ENCODE peak calls at places on chromosome 10, in eight cellular contexts. One of them, this sample, is unnamed.

GRCh38 chr10:14126697-14127440 is 203.9 kb downstream of the FRMD4A start:
- DNase-seq in A549: no peak
- DNase-seq in left lung: no peak
- DNase-seq in CD4-positive, alpha-beta T cell: no peak
- DNase-seq in astrocyte: peak
- DNase-seq in AG04449: no peak
- DNase-seq in K562: no peak
- DNase-seq in fibroblast of mammary gland: peak
- DNase-seq in this sample: no peak

GRCh38 chr10:100025528-100026070 is 15.9 kb upstream of the DNMBP start:
- DNase-seq in A549: no peak
- DNase-seq in left lung: no peak
- DNase-seq in CD4-positive, alpha-beta T cell: no peak
- DNase-seq in astrocyte: no peak
- DNase-seq in AG04449: no peak
- DNase-seq in K562: no peak
- DNase-seq in fibroblast of mammary gland: no peak
- DNase-seq in this sample: no peak

GRCh38 chr10:47027812-47028260 is 116.6 kb downstream of the PTPN20 start:
- DNase-seq in A549: no peak
- DNase-seq in left lung: peak
- DNase-seq in CD4-positive, alpha-beta T cell: no peak
- DNase-seq in astrocyte: no peak
- DNase-seq in AG04449: no peak
- DNase-seq in K562: no peak
- DNase-seq in fibroblast of mammary gland: no peak
- DNase-seq in this sample: no peak

GRCh38 chr10:102644646-102645387 is 538 bp downstream of the TRIM8 start:
- DNase-seq in A549: peak
- DNase-seq in left lung: peak
- DNase-seq in CD4-positive, alpha-beta T cell: peak
- DNase-seq in astrocyte: peak
- DNase-seq in AG04449: no peak
- DNase-seq in K562: peak
- DNase-seq in fibroblast of mammary gland: peak
- DNase-seq in this sample: peak

GRCh38 chr10:11825796-11826414 is 2.7 kb downstream of the PROSER2 start:
- DNase-seq in A549: no peak
- DNase-seq in left lung: no peak
- DNase-seq in CD4-positive, alpha-beta T cell: no peak
- DNase-seq in astrocyte: no peak
- DNase-seq in AG04449: no peak
- DNase-seq in K562: no peak
- DNase-seq in fibroblast of mammary gland: peak
- DNase-seq in this sample: no peak

GRCh38 chr10:92052088-92052487 is 128.5 kb downstream of the BTAF1 start:
- DNase-seq in A549: no peak
- DNase-seq in left lung: peak
- DNase-seq in CD4-positive, alpha-beta T cell: no peak
- DNase-seq in astrocyte: no peak
- DNase-seq in AG04449: no peak
- DNase-seq in K562: no peak
- DNase-seq in fibroblast of mammary gland: no peak
- DNase-seq in this sample: peak

GRCh38 chr10:117818696-117819095 is 228.0 kb downstream of the RAB11FIP2 start:
- DNase-seq in A549: no peak
- DNase-seq in left lung: no peak
- DNase-seq in CD4-positive, alpha-beta T cell: no peak
- DNase-seq in astrocyte: no peak
- DNase-seq in AG04449: no peak
- DNase-seq in K562: no peak
- DNase-seq in fibroblast of mammary gland: no peak
- DNase-seq in this sample: no peak

GRCh38 chr10:96306516-96306915 is 2.3 kb downstream of the DNTT start:
- DNase-seq in A549: no peak
- DNase-seq in left lung: peak
- DNase-seq in CD4-positive, alpha-beta T cell: no peak
- DNase-seq in astrocyte: no peak
- DNase-seq in AG04449: no peak
- DNase-seq in K562: no peak
- DNase-seq in fibroblast of mammary gland: no peak
- DNase-seq in this sample: peak

GRCh38 chr10:114525368-114525949 is 121.2 kb upstream of the AFAP1L2 start:
- DNase-seq in A549: no peak
- DNase-seq in left lung: no peak
- DNase-seq in CD4-positive, alpha-beta T cell: no peak
- DNase-seq in astrocyte: peak
- DNase-seq in AG04449: no peak
- DNase-seq in K562: no peak
- DNase-seq in fibroblast of mammary gland: peak
- DNase-seq in this sample: no peak

GRCh38 chr10:68139451-68140272 is 30.4 kb downstream of the MYPN start:
- DNase-seq in A549: no peak
- DNase-seq in left lung: no peak
- DNase-seq in CD4-positive, alpha-beta T cell: no peak
- DNase-seq in astrocyte: peak
- DNase-seq in AG04449: no peak
- DNase-seq in K562: no peak
- DNase-seq in fibroblast of mammary gland: peak
- DNase-seq in this sample: no peak

GRCh38 chr10:94314913-94315545 is 47.7 kb downstream of the NOC3L start:
- DNase-seq in A549: no peak
- DNase-seq in left lung: no peak
- DNase-seq in CD4-positive, alpha-beta T cell: no peak
- DNase-seq in astrocyte: no peak
- DNase-seq in AG04449: no peak
- DNase-seq in K562: no peak
- DNase-seq in fibroblast of mammary gland: peak
- DNase-seq in this sample: no peak

GRCh38 chr10:19826712-19827111 is 10.5 kb downstream of the PLXDC2 start:
- DNase-seq in A549: no peak
- DNase-seq in left lung: no peak
- DNase-seq in CD4-positive, alpha-beta T cell: no peak
- DNase-seq in astrocyte: no peak
- DNase-seq in AG04449: no peak
- DNase-seq in K562: no peak
- DNase-seq in fibroblast of mammary gland: peak
- DNase-seq in this sample: no peak

GRCh38 chr10:73865459-73866442 is 8.6 kb downstream of the CAMK2G start:
- DNase-seq in A549: no peak
- DNase-seq in left lung: peak
- DNase-seq in CD4-positive, alpha-beta T cell: peak
- DNase-seq in astrocyte: no peak
- DNase-seq in AG04449: no peak
- DNase-seq in K562: no peak
- DNase-seq in fibroblast of mammary gland: no peak
- DNase-seq in this sample: peak

GRCh38 chr10:22984066-22984465 is 56.2 kb downstream of the ARMC3 start:
- DNase-seq in A549: no peak
- DNase-seq in left lung: no peak
- DNase-seq in CD4-positive, alpha-beta T cell: no peak
- DNase-seq in astrocyte: no peak
- DNase-seq in AG04449: no peak
- DNase-seq in K562: no peak
- DNase-seq in fibroblast of mammary gland: peak
- DNase-seq in this sample: no peak

GRCh38 chr10:36621346-36621745 is 504.1 kb upstream of the ANKRD30A start:
- DNase-seq in A549: no peak
- DNase-seq in left lung: no peak
- DNase-seq in CD4-positive, alpha-beta T cell: no peak
- DNase-seq in astrocyte: peak
- DNase-seq in AG04449: no peak
- DNase-seq in K562: no peak
- DNase-seq in fibroblast of mammary gland: peak
- DNase-seq in this sample: no peak

GRCh38 chr10:12097791-12098190 is 29.0 kb downstream of the DHTKD1 start:
- DNase-seq in A549: peak
- DNase-seq in left lung: no peak
- DNase-seq in CD4-positive, alpha-beta T cell: no peak
- DNase-seq in astrocyte: peak
- DNase-seq in AG04449: peak
- DNase-seq in K562: no peak
- DNase-seq in fibroblast of mammary gland: peak
- DNase-seq in this sample: no peak

GRCh38 chr10:104076743-104077160 is 8.9 kb downstream of the COL17A1 start:
- DNase-seq in A549: no peak
- DNase-seq in left lung: no peak
- DNase-seq in CD4-positive, alpha-beta T cell: no peak
- DNase-seq in astrocyte: no peak
- DNase-seq in AG04449: no peak
- DNase-seq in K562: no peak
- DNase-seq in fibroblast of mammary gland: peak
- DNase-seq in this sample: peak

GRCh38 chr10:89419548-89419947 is 5.2 kb downstream of the IFIT5 start:
- DNase-seq in A549: no peak
- DNase-seq in left lung: no peak
- DNase-seq in CD4-positive, alpha-beta T cell: no peak
- DNase-seq in astrocyte: no peak
- DNase-seq in AG04449: no peak
- DNase-seq in K562: no peak
- DNase-seq in fibroblast of mammary gland: peak
- DNase-seq in this sample: no peak

GRCh38 chr10:788796-789748 is 99.6 kb upstream of the DIP2C start:
- DNase-seq in A549: peak
- DNase-seq in left lung: peak
- DNase-seq in CD4-positive, alpha-beta T cell: no peak
- DNase-seq in astrocyte: peak
- DNase-seq in AG04449: no peak
- DNase-seq in K562: peak
- DNase-seq in fibroblast of mammary gland: no peak
- DNase-seq in this sample: peak
- TF ChIP-seq CTCF in A549: peak
- TF ChIP-seq CTCF in left lung: peak
- TF ChIP-seq CTCF in CD4-positive, alpha-beta T cell: no peak
- TF ChIP-seq CTCF in astrocyte: peak
- TF ChIP-seq CTCF in AG04449: peak
- TF ChIP-seq CTCF in K562: peak
- TF ChIP-seq CTCF in fibroblast of mammary gland: no peak
- TF ChIP-seq CTCF in this sample: peak

DNA sequence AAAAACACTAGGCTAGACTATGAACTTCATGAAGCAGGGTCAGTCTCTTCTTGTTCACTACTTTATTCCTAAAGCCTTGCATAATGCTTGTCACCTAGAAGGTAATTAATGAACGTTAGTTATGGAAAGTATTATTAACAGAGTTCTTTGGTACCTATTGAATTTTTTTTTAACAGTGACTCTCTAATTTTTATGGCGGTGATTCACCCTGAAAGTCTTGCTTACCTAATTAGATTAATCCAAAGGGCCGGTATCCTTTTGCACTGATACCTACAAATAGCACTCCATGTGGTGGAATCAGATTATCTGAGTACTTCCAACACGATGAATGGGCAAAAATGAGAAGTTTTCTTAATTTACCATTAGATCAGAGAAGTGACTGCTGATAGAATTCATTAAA is 31.7 kb downstream of the STAM start:
- DNase-seq in A549: no peak
- DNase-seq in left lung: no peak
- DNase-seq in CD4-positive, alpha-beta T cell: no peak
- DNase-seq in astrocyte: peak
- DNase-seq in AG04449: no peak
- DNase-seq in K562: peak
- DNase-seq in fibroblast of mammary gland: peak
- DNase-seq in this sample: no peak
- TF ChIP-seq CTCF in A549: no peak
- TF ChIP-seq CTCF in left lung: no peak
- TF ChIP-seq CTCF in CD4-positive, alpha-beta T cell: no peak
- TF ChIP-seq CTCF in astrocyte: no peak
- TF ChIP-seq CTCF in AG04449: no peak
- TF ChIP-seq CTCF in K562: no peak
- TF ChIP-seq CTCF in fibroblast of mammary gland: no peak
- TF ChIP-seq CTCF in this sample: no peak

DNA sequence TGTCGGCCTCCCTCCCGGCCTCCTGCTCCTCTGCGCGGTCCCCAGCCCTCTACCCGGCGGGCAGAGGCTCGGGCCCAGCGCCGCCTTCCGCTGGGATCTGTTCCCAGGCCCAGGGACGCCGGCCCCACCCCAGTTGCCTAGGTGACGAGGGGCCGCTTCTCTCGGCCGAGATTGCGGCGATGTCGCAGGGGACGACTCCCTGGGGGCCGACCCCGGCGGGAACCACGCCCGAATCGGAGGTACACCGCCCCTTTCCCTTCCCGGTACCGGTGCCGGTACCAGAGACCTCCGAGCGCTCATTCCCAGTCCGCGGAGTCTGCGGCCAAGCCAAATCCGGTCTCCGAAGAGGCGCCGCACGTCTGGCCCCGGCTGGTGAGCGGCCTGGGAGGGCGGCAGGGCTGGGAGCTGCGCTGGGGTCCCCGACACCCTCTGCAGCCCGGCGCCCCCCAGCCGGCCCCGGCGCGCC is at the start of gene CABCOCO1:
- DNase-seq in A549: peak
- DNase-seq in left lung: peak
- DNase-seq in CD4-positive, alpha-beta T cell: no peak
- DNase-seq in astrocyte: peak
- DNase-seq in AG04449: no peak
- DNase-seq in K562: no peak
- DNase-seq in fibroblast of mammary gland: peak
- DNase-seq in this sample: peak
- TF ChIP-seq CTCF in A549: peak
- TF ChIP-seq CTCF in left lung: no peak
- TF ChIP-seq CTCF in CD4-positive, alpha-beta T cell: no peak
- TF ChIP-seq CTCF in astrocyte: no peak
- TF ChIP-seq CTCF in AG04449: no peak
- TF ChIP-seq CTCF in K562: no peak
- TF ChIP-seq CTCF in fibroblast of mammary gland: no peak
- TF ChIP-seq CTCF in this sample: peak

GRCh38 chr10:77666821-77667220 is 29.2 kb upstream of the KCNMA1 start:
- DNase-seq in A549: no peak
- DNase-seq in left lung: no peak
- DNase-seq in CD4-positive, alpha-beta T cell: no peak
- DNase-seq in astrocyte: peak
- DNase-seq in AG04449: no peak
- DNase-seq in K562: no peak
- DNase-seq in fibroblast of mammary gland: peak
- DNase-seq in this sample: no peak

GRCh38 chr10:77664018-77664417 is 26.4 kb upstream of the KCNMA1 start:
- DNase-seq in A549: no peak
- DNase-seq in left lung: no peak
- DNase-seq in CD4-positive, alpha-beta T cell: no peak
- DNase-seq in astrocyte: no peak
- DNase-seq in AG04449: no peak
- DNase-seq in K562: no peak
- DNase-seq in fibroblast of mammary gland: no peak
- DNase-seq in this sample: no peak

GRCh38 chr10:77661674-77662073 is 24.1 kb upstream of the KCNMA1 start:
- DNase-seq in A549: no peak
- DNase-seq in left lung: no peak
- DNase-seq in CD4-positive, alpha-beta T cell: no peak
- DNase-seq in astrocyte: no peak
- DNase-seq in AG04449: no peak
- DNase-seq in K562: no peak
- DNase-seq in fibroblast of mammary gland: no peak
- DNase-seq in this sample: no peak

DNA sequence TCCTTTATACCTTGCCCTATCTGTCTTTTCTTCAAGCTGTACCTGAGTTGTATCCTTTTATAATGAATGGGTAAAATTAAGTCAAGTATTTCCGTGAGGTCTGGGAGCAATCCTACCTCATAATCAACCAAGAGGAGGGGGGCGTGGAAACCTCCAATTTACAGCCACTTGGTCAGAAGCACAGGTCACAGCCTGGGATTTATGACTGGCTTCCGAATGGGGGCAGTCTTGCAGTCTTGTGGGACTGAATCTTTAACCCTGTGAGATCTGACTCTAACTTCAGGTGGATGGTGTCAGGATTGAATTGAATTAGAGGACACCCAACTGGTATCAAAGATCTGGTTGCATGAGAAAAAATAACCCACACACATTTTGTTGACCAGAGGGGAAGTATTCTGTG is 23.5 kb upstream of the KCNMA1 start:
- DNase-seq in A549: no peak
- DNase-seq in left lung: no peak
- DNase-seq in CD4-positive, alpha-beta T cell: no peak
- DNase-seq in astrocyte: no peak
- DNase-seq in AG04449: no peak
- DNase-seq in K562: peak
- DNase-seq in fibroblast of mammary gland: no peak
- DNase-seq in this sample: no peak
- TF ChIP-seq CTCF in A549: no peak
- TF ChIP-seq CTCF in left lung: no peak
- TF ChIP-seq CTCF in CD4-positive, alpha-beta T cell: no peak
- TF ChIP-seq CTCF in astrocyte: no peak
- TF ChIP-seq CTCF in AG04449: no peak
- TF ChIP-seq CTCF in K562: no peak
- TF ChIP-seq CTCF in fibroblast of mammary gland: no peak
- TF ChIP-seq CTCF in this sample: no peak

This sample was measured in lower lobe of right lung.